ENCODE peak calls at places on chromosome 5, in six cellular contexts. I is Peyer's patch, W is heart left ventricle, J is lower leg skin, R is spleen, H is uterus. G is an unnamed sample.
A peak's percentile ranks its signal among the peaks of the same experiment; 100 is the strongest.

GRCh38 chr5:135447298-135447929 is at the start of gene DCANP1:
- DNase-seq in I (no peak), W (no peak), J (no peak), R (no peak), H (no peak), G (no peak)

GRCh38 chr5:68548959-68549676 is 333.6 kb downstream of the PIK3R1 start:
- DNase-seq in I (no peak), W (no peak), J (no peak), R (no peak), H (peak; percentile 78), G (no peak)

GRCh38 chr5:36657563-36657995 is 51.2 kb downstream of the SLC1A3 start:
- DNase-seq in I (no peak), W (peak; percentile 70), J (peak; percentile 88), R (no peak), H (peak; percentile 55), G (peak; percentile 28)

GRCh38 chr5:158698036-158698667 is 401.6 kb downstream of the EBF1 start:
- DNase-seq in I (no peak), W (no peak), J (no peak), R (no peak), H (no peak), G (no peak)

GRCh38 chr5:148697177-148697820 is 43.0 kb upstream of the HTR4 start:
- DNase-seq in I (no peak), W (no peak), J (no peak), R (no peak), H (peak; percentile 46), G (no peak)

GRCh38 chr5:114391321-114391720 is 29.5 kb downstream of the KCNN2 start:
- DNase-seq in I (no peak), W (no peak), J (no peak), R (no peak), H (no peak), G (no peak)

GRCh38 chr5:139037732-139038131 is 160.4 kb downstream of the SIL1 start:
- DNase-seq in I (no peak), W (no peak), J (no peak), R (no peak), H (no peak), G (no peak)

GRCh38 chr5:95734916-95735315 is 3.8 kb downstream of the RHOBTB3 start:
- DNase-seq in I (no peak), W (peak; percentile 29), J (no peak), R (no peak), H (no peak), G (no peak)

GRCh38 chr5:9338796-9339195 is 207.1 kb downstream of the SEMA5A start:
- DNase-seq in I (no peak), W (no peak), J (no peak), R (no peak), H (no peak), G (no peak)

GRCh38 chr5:83474170-83474796 is 2.7 kb downstream of the VCAN start:
- DNase-seq in I (no peak), W (peak; percentile 85), J (peak; percentile 95), R (peak; percentile 82), H (peak; percentile 51), G (peak; percentile 61)

GRCh38 chr5:59430066-59430702 is 463.3 kb downstream of the PDE4D start:
- DNase-seq in I (no peak), W (no peak), J (no peak), R (no peak), H (no peak), G (no peak)

GRCh38 chr5:171521219-171521633 is 101.8 kb downstream of the FGF18 start:
- DNase-seq in I (no peak), W (peak; percentile 39), J (no peak), R (peak; percentile 24), H (peak; percentile 77), G (peak; percentile 90)

GRCh38 chr5:20230010-20230409 is 242.0 kb upstream of the CDH18 start:
- DNase-seq in I (no peak), W (no peak), J (no peak), R (no peak), H (no peak), G (no peak)

GRCh38 chr5:167639213-167639612 is 652.2 kb upstream of the WWC1 start:
- DNase-seq in I (no peak), W (no peak), J (no peak), R (no peak), H (no peak), G (no peak)

GRCh38 chr5:64789457-64789856 is 20.7 kb downstream of the CWC27 start:
- DNase-seq in I (no peak), W (no peak), J (no peak), R (no peak), H (no peak), G (no peak)

GRCh38 chr5:38853753-38854470 is 8.1 kb downstream of the OSMR start:
- DNase-seq in I (no peak), W (no peak), J (no peak), R (no peak), H (no peak), G (peak; percentile 86)

GRCh38 chr5:149915392-149916260 is 29.0 kb downstream of the PDE6A start:
- DNase-seq in I (no peak), W (no peak), J (no peak), R (no peak), H (no peak), G (no peak)

GRCh38 chr5:172660974-172661373 is 19.9 kb downstream of the NEURL1B start:
- DNase-seq in I (no peak), W (no peak), J (no peak), R (peak; percentile 17), H (no peak), G (no peak)

GRCh38 chr5:172661536-172661935 is 20.5 kb downstream of the NEURL1B start:
- DNase-seq in I (no peak), W (no peak), J (no peak), R (peak; percentile 36), H (no peak), G (no peak)

GRCh38 chr5:172658869-172659513 is 17.9 kb downstream of the NEURL1B start:
- DNase-seq in I (no peak), W (peak; percentile 85), J (no peak), R (peak; percentile 41), H (peak; percentile 58), G (no peak)

GRCh38 chr5:172659570-172659908 is 18.5 kb downstream of the NEURL1B start:
- DNase-seq in I (no peak), W (no peak), J (no peak), R (no peak), H (no peak), G (no peak)

DNA sequence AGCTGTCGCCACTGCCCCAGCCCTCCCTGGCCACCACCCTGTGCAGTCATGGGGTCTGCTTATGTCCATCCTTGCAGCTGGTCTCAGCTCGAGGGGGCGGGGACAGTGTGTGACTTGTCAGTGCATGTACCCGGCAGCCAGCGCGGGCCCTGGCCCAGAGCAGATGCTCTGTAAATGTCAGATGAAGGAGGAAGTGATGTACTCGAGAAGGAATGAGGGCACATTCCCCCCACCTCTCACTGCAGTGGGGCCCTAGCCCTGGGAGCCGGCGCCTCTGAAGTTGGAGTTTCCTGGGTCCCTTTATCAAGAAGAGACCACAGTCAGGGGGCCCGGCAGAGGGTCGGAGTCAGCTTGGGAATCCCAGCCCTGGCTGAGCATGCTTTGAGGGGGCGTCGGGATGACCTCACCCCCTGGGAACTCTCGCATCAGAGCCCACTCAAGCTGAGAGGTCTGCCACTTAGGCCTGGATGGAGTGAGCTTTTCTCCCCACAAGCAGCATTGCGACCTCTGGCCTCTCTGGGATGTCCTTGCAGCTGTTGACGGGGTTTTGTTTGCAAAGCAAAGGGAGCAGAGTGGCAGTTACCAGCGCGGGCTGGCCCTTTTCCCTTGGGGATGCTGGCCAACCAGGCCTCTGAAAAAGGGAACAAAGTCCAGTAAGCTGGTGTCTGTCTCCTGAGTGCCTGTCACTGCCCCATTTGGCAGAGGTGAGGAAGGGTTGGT is 19.0 kb downstream of the NEURL1B start:
- DNase-seq in I (peak; percentile 37), W (peak; percentile 97), J (peak; percentile 91), R (peak; percentile 83), H (peak; percentile 90), G (no peak)
- TF ChIP-seq POLR2A in I (no peak), W (no peak), J (no peak), R (no peak), H (no peak), G (no peak)

DNA sequence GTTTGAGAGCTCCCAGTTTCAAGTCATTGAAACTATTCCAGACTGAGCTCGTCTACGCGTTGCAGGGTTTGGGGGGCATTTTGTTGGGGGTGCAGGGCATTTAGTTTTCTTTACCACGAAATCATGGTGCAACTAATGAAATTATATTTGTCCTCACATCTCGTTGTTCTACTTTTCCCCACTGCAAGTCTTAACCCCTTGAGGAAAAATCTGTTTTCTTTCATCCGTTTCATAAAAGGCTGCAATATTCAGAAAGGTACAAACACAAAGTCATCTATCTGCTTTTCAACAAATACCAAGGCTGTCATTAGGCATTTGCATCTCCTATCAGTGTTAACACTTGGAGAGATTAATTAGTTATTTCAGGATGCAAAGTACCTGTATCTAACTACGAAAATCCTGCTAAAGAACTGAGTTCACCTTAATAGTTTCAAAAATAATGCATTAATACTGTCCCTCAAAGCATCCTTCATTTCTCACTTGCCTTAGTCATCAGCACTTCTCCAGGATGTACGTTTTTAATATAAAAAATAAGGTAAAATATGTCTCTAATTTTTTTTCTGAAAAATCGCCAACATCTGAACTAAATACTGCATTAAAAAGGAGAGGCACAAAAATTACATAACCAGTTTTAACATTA is 1.9 kb downstream of the ARRDC3 start:
- DNase-seq in I (no peak), W (no peak), J (no peak), R (no peak), H (no peak), G (no peak)
- TF ChIP-seq POLR2A in I (peak; percentile 89), W (no peak), J (no peak), R (no peak), H (peak; percentile 82), G (peak; percentile 8)

GRCh38 chr5:131389869-131390265 is 126.0 kb downstream of the CDC42SE2 start:
- DNase-seq in I (no peak), W (no peak), J (no peak), R (no peak), H (no peak), G (no peak)
- TF ChIP-seq POLR2A in I (no peak), W (no peak), J (no peak), R (no peak), H (no peak), G (no peak)

GRCh38 chr5:151740958-151741373 is 17.5 kb downstream of the ATOX1 start:
- DNase-seq in I (no peak), W (no peak), J (no peak), R (no peak), H (no peak), G (no peak)

GRCh38 chr5:151739939-151740335 is 18.5 kb downstream of the ATOX1 start:
- DNase-seq in I (no peak), W (no peak), J (no peak), R (no peak), H (no peak), G (peak; percentile 50)

GRCh38 chr5:151741678-151742423 is 16.6 kb downstream of the ATOX1 start:
- DNase-seq in I (no peak), W (no peak), J (no peak), R (no peak), H (no peak), G (no peak)

GRCh38 chr5:151739395-151739794 is 19.0 kb downstream of the ATOX1 start:
- DNase-seq in I (no peak), W (peak; percentile 24), J (no peak), R (no peak), H (peak; percentile 39), G (no peak)

DNA sequence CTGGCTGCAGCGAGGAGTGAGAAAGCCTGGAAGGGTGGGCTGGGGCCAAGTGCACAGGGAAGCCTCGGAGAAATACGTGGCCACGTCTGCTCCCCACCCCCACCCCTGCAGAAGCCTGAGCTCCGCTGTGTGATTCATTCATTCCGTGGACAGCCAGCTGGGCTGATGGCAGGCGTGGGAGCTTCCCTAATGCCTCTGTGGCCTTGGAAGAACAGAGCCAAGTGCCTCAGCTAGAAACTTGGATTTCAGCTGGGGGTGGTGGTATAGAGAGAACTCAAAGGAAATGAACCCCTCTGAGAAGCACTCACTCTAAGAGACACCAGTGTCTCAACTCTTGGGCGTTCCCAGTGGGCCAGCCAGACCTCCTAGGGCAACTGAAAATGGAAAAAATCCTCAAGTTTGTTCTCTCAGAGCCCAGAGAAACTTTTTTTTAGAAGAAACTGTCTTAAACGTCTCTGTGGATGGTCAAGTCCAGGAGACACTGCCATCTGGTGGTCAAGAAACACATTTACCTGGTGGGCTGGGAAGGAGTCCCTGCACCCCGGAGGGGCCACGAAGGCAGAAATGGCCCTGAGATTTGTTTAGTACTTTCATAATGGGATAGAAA is 18.0 kb downstream of the ATOX1 start:
- DNase-seq in I (no peak), W (peak; percentile 78), J (peak; percentile 89), R (no peak), H (peak; percentile 86), G (peak; percentile 42)
- TF ChIP-seq POLR2A in I (no peak), W (no peak), J (no peak), R (no peak), H (no peak), G (peak; percentile 46)

G was measured in H54.